ENCODE peak calls at places on chromosomes 11 and 22, in four cellular contexts. R is fibroblast of lung, T is GM23248, V is GM12878. P is an unnamed sample.

GRCh38 chr11:66851698-66852465 is 5.0 kb upstream of the LRFN4 start:
- DNase-seq in R (no peak), T (peak), V (no peak), P (no peak)

GRCh38 chr22:39674536-39674935 is 104.0 kb downstream of the CACNA1I start:
- DNase-seq in R (no peak), T (peak), V (no peak), P (no peak)

GRCh38 chr22:47351836-47352579 is 589.6 kb downstream of the TBC1D22A start:
- DNase-seq in R (no peak), T (no peak), V (no peak), P (no peak)

GRCh38 chr11:48154162-48154561 is 62.4 kb upstream of the OR4B1 start:
- DNase-seq in R (no peak), T (peak), V (no peak), P (no peak)

GRCh38 chr11:64259533-64260067 is 8.3 kb downstream of the PLCB3 start:
- DNase-seq in R (no peak), T (no peak), V (no peak), P (no peak)

GRCh38 chr22:45905326-45905923 is 71.5 kb downstream of the WNT7B start:
- DNase-seq in R (no peak), T (no peak), V (no peak), P (no peak)

GRCh38 chr11:119355091-119355843 is 8.8 kb upstream of the MFRP start:
- DNase-seq in R (no peak), T (no peak), V (no peak), P (no peak)

GRCh38 chr11:47483408-47483807 is 34.5 kb upstream of the RAPSN start:
- DNase-seq in R (no peak), T (no peak), V (no peak), P (no peak)

GRCh38 chr11:125376117-125376516 is 119.9 kb downstream of the FEZ1 start:
- DNase-seq in R (no peak), T (peak), V (no peak), P (no peak)

GRCh38 chr11:112321521-112322172 is 61.0 kb upstream of the PLET1 start:
- DNase-seq in R (peak), T (peak), V (peak), P (peak)

GRCh38 chr11:9037046-9037780 is 33.4 kb upstream of the NRIP3 start:
- DNase-seq in R (no peak), T (no peak), V (no peak), P (no peak)

GRCh38 chr11:18844753-18845367 is 53.3 kb upstream of the PTPN5 start:
- DNase-seq in R (peak), T (peak), V (no peak), P (no peak)

GRCh38 chr11:3659595-3660515 is 11.3 kb downstream of the CHRNA10 start:
- DNase-seq in R (no peak), T (no peak), V (no peak), P (no peak)

GRCh38 chr11:74018331-74019005 is 9.6 kb upstream of the UCP3 start:
- DNase-seq in R (peak), T (peak), V (no peak), P (no peak)

GRCh38 chr22:21568207-21569075 is 927 bp downstream of the UBE2L3 start:
- DNase-seq in R (peak), T (peak), V (no peak), P (no peak)

GRCh38 chr22:28102413-28102812 is 183.4 kb upstream of the PITPNB start:
- DNase-seq in R (no peak), T (no peak), V (no peak), P (no peak)

GRCh38 chr11:68601147-68601546 is 83.2 kb upstream of the GAL start:
- DNase-seq in R (no peak), T (no peak), V (no peak), P (no peak)

GRCh38 chr11:64924910-64925284 is 408 bp downstream of the PPP2R5B start:
- DNase-seq in R (no peak), T (peak), V (no peak), P (no peak)

GRCh38 chr22:28044546-28045173 is 125.6 kb upstream of the PITPNB start:
- DNase-seq in R (no peak), T (no peak), V (peak), P (no peak)

GRCh38 chr11:3136542-3137455 is 28.3 kb downstream of the OSBPL5 start:
- DNase-seq in R (no peak), T (no peak), V (no peak), P (no peak)

GRCh38 chr11:109423860-109424190 is 1.8 kb downstream of the C11orf87 start:
- DNase-seq in R (no peak), T (no peak), V (no peak), P (no peak)

GRCh38 chr11:115580927-115581680 is 76.9 kb upstream of the CADM1 start:
- DNase-seq in R (peak), T (no peak), V (no peak), P (no peak)

GRCh38 chr22:29914165-29914564 is 31.2 kb downstream of the MTMR3 start:
- DNase-seq in R (peak), T (peak), V (no peak), P (no peak)

GRCh38 chr22:45832180-45832579 is 144.8 kb downstream of the WNT7B start:
- DNase-seq in R (no peak), T (no peak), V (no peak), P (no peak)

GRCh38 chr11:95092549-95093324 is 3.1 kb downstream of the ENDOD1 start:
- DNase-seq in R (peak), T (peak), V (no peak), P (no peak)

GRCh38 chr11:62217191-62217748 is 8.8 kb downstream of the SCGB2A1 start:
- DNase-seq in R (peak), T (peak), V (no peak), P (no peak)

GRCh38 chr22:46547179-46547882 is 9.9 kb upstream of the CELSR1 start:
- DNase-seq in R (peak), T (peak), V (no peak), P (no peak)

GRCh38 chr22:40720538-40721256 is 41.4 kb downstream of the MCHR1 start:
- DNase-seq in R (peak), T (peak), V (no peak), P (no peak)

GRCh38 chr11:4826425-4826824 is 5.3 kb downstream of the OR51F2 start:
- DNase-seq in R (no peak), T (no peak), V (no peak), P (no peak)

GRCh38 chr11:73981051-73981805 is 1.4 kb downstream of the UCP2 start:
- DNase-seq in R (no peak), T (no peak), V (no peak), P (no peak)

GRCh38 chr22:46854125-46854870 is 91.8 kb downstream of the TBC1D22A start:
- DNase-seq in R (peak), T (no peak), V (no peak), P (no peak)

GRCh38 chr11:70871881-70872280 is 380.5 kb downstream of the SHANK2 start:
- DNase-seq in R (peak), T (peak), V (no peak), P (no peak)

GRCh38 chr22:36546092-36546804 is 17.3 kb upstream of the EIF3D start:
- DNase-seq in R (peak), T (peak), V (no peak), P (no peak)

GRCh38 chr11:96125400-96125799 is 201.5 kb upstream of the MTMR2 start:
- DNase-seq in R (no peak), T (no peak), V (no peak), P (no peak)
- H3K27ac ChIP-seq in R (no peak), T (no peak), V (no peak), P (no peak)

DNA sequence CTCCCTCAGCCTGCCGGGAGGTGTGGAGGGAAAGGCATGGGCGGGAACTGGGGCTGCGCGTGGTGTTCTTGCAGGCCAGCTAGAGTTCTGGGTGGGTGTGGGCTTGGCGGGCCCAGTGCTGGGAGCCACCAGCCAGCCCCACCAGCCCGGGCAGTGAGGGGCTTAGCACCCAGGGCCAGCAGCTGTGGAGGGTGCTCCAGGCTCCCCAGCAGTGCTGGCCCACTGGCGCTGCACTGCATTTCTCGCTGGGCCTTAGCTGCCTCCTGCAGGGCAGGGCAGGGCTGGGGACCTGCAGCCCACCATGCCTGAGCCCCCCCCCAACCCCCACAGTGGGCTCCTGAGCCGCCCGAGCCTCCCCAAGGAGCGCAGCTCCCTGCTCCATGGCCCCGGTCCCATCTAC is 304.2 kb downstream of the KCNA4 start:
- DNase-seq in R (no peak), T (no peak), V (no peak), P (no peak)
- TF ChIP-seq EZH2 in R (no peak), T (no peak), V (no peak), P (no peak)

GRCh38 chr11:57643802-57644201 is 5.9 kb downstream of the YPEL4 start:
- DNase-seq in R (no peak), T (no peak), V (no peak), P (no peak)
- H3K9ac ChIP-seq in R (no peak), T (no peak), V (no peak), P (no peak)

DNA sequence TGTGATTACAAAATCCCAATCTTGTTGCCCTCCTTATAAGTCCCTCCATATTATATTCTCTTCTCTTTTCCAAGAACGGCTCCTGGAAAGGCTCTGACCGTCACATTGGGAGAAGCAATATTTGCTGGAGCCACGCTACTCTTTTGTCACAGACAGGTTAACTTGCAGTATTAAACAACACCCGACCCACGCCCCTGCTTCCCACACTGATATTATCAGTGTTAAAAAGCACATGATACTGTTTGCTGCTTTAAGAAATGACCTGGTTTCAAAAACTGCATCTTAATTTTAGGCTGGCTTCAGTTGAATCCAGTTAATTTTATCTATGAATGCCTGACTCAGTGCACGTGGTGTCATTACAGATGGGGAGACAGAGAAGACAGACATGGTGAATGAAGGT is 3.1 kb downstream of the FLI1 start:
- DNase-seq in R (no peak), T (no peak), V (no peak), P (no peak)
- H3K27ac ChIP-seq in R (no peak), T (no peak), V (no peak), P (no peak)